ENCODE peak calls at places on chromosomes 4 and X, in nine cellular contexts. One of them, this sample, is unnamed.
A peak's percentile ranks its signal among the peaks of the same experiment; 100 is the strongest.

GRCh38 chrX:144601010-144601409 is 646.3 kb upstream of the SPANXN1 start:
- DNase-seq in SK-MEL-5: no peak
- DNase-seq in epithelial cell of esophagus: no peak
- DNase-seq in tibial artery: no peak
- DNase-seq in iPS DF 19.7: no peak
- DNase-seq in NCI-H1436: no peak
- DNase-seq in hippocampal formation: no peak
- DNase-seq in iris pigment epithelial cell: no peak
- DNase-seq in NCI-H2171 treated with DMSO at 0.1 percent for 48 hours: no peak
- DNase-seq in this sample: no peak

GRCh38 chrX:124665878-124666425 is 319.6 kb downstream of the SH2D1A start:
- DNase-seq in SK-MEL-5: no peak
- DNase-seq in epithelial cell of esophagus: no peak
- DNase-seq in tibial artery: no peak
- DNase-seq in iris pigment epithelial cell: no peak
- DNase-seq in NCI-H2171 treated with DMSO at 0.1 percent for 48 hours: no peak
- DNase-seq in NCI-H1436: no peak
- DNase-seq in iPS DF 19.7: no peak
- DNase-seq in hippocampal formation: no peak
- DNase-seq in this sample: no peak

GRCh38 chrX:2696698-2697215 is 5.7 kb downstream of the CD99 start:
- DNase-seq in NCI-H1436: no peak
- DNase-seq in tibial artery: no peak
- DNase-seq in SK-MEL-5: no peak
- DNase-seq in NCI-H2171 treated with DMSO at 0.1 percent for 48 hours: no peak
- DNase-seq in iris pigment epithelial cell: peak; percentile 92
- DNase-seq in epithelial cell of esophagus: peak; percentile 95
- DNase-seq in iPS DF 19.7: no peak
- DNase-seq in hippocampal formation: no peak
- DNase-seq in this sample: peak; percentile 94

GRCh38 chr4:4327652-4328121 is 37.6 kb downstream of the ZBTB49 start:
- DNase-seq in NCI-H1436: no peak
- DNase-seq in epithelial cell of esophagus: peak; percentile 9
- DNase-seq in iPS DF 19.7: peak; percentile 68
- DNase-seq in tibial artery: no peak
- DNase-seq in iris pigment epithelial cell: peak; percentile 28
- DNase-seq in hippocampal formation: no peak
- DNase-seq in NCI-H2171 treated with DMSO at 0.1 percent for 48 hours: no peak
- DNase-seq in SK-MEL-5: peak; percentile 40
- DNase-seq in this sample: peak; percentile 20

GRCh38 chr4:164009435-164009834 is 514.9 kb downstream of the TMA16 start:
- DNase-seq in tibial artery: no peak
- DNase-seq in hippocampal formation: no peak
- DNase-seq in NCI-H2171 treated with DMSO at 0.1 percent for 48 hours: no peak
- DNase-seq in epithelial cell of esophagus: no peak
- DNase-seq in SK-MEL-5: no peak
- DNase-seq in NCI-H1436: no peak
- DNase-seq in iPS DF 19.7: no peak
- DNase-seq in iris pigment epithelial cell: no peak
- DNase-seq in this sample: no peak

GRCh38 chrX:136200466-136200865 is 50.7 kb downstream of the MAP7D3 start:
- DNase-seq in iris pigment epithelial cell: peak; percentile 74
- DNase-seq in epithelial cell of esophagus: peak; percentile 30
- DNase-seq in NCI-H2171 treated with DMSO at 0.1 percent for 48 hours: no peak
- DNase-seq in hippocampal formation: no peak
- DNase-seq in tibial artery: no peak
- DNase-seq in iPS DF 19.7: no peak
- DNase-seq in SK-MEL-5: peak; percentile 62
- DNase-seq in NCI-H1436: no peak
- DNase-seq in this sample: peak; percentile 50

GRCh38 chr4:60884545-60884944 is 315.6 kb upstream of the ADGRL3 start:
- DNase-seq in tibial artery: no peak
- DNase-seq in iris pigment epithelial cell: no peak
- DNase-seq in epithelial cell of esophagus: no peak
- DNase-seq in SK-MEL-5: no peak
- DNase-seq in NCI-H1436: no peak
- DNase-seq in iPS DF 19.7: no peak
- DNase-seq in hippocampal formation: no peak
- DNase-seq in NCI-H2171 treated with DMSO at 0.1 percent for 48 hours: no peak
- DNase-seq in this sample: no peak

GRCh38 chr4:143083811-143084472 is 100.8 kb upstream of the USP38 start:
- DNase-seq in NCI-H2171 treated with DMSO at 0.1 percent for 48 hours: no peak
- DNase-seq in epithelial cell of esophagus: no peak
- DNase-seq in tibial artery: no peak
- DNase-seq in NCI-H1436: no peak
- DNase-seq in hippocampal formation: no peak
- DNase-seq in iPS DF 19.7: no peak
- DNase-seq in SK-MEL-5: peak; percentile 47
- DNase-seq in iris pigment epithelial cell: no peak
- DNase-seq in this sample: no peak

GRCh38 chr4:76590847-76591281 is 155.8 kb downstream of the SHROOM3 start:
- DNase-seq in NCI-H1436: no peak
- DNase-seq in hippocampal formation: no peak
- DNase-seq in iris pigment epithelial cell: peak; percentile 62
- DNase-seq in NCI-H2171 treated with DMSO at 0.1 percent for 48 hours: no peak
- DNase-seq in epithelial cell of esophagus: no peak
- DNase-seq in tibial artery: no peak
- DNase-seq in iPS DF 19.7: no peak
- DNase-seq in SK-MEL-5: no peak
- DNase-seq in this sample: peak; percentile 76

GRCh38 chr4:168942985-168943384 is 67.1 kb downstream of the CBR4 start:
- DNase-seq in epithelial cell of esophagus: no peak
- DNase-seq in NCI-H2171 treated with DMSO at 0.1 percent for 48 hours: no peak
- DNase-seq in SK-MEL-5: peak; percentile 34
- DNase-seq in iPS DF 19.7: no peak
- DNase-seq in hippocampal formation: no peak
- DNase-seq in tibial artery: no peak
- DNase-seq in iris pigment epithelial cell: no peak
- DNase-seq in NCI-H1436: no peak
- DNase-seq in this sample: peak; percentile 47

GRCh38 chr4:123418486-123418931 is 21.9 kb downstream of the SPRY1 start:
- DNase-seq in NCI-H2171 treated with DMSO at 0.1 percent for 48 hours: no peak
- DNase-seq in iPS DF 19.7: peak; percentile 89
- DNase-seq in hippocampal formation: no peak
- DNase-seq in SK-MEL-5: peak; percentile 94
- DNase-seq in epithelial cell of esophagus: peak; percentile 82
- DNase-seq in iris pigment epithelial cell: peak; percentile 97
- DNase-seq in tibial artery: no peak
- DNase-seq in NCI-H1436: peak; percentile 88
- DNase-seq in this sample: peak; percentile 81

GRCh38 chr4:177554966-177555574 is 112.8 kb upstream of the AGA start:
- DNase-seq in iris pigment epithelial cell: peak; percentile 25
- DNase-seq in tibial artery: no peak
- DNase-seq in NCI-H1436: peak; percentile 0
- DNase-seq in iPS DF 19.7: no peak
- DNase-seq in epithelial cell of esophagus: peak; percentile 41
- DNase-seq in NCI-H2171 treated with DMSO at 0.1 percent for 48 hours: no peak
- DNase-seq in SK-MEL-5: peak; percentile 62
- DNase-seq in hippocampal formation: no peak
- DNase-seq in this sample: peak; percentile 47